ENCODE peak calls at places on chromosomes 1 and 21, in ten cellular contexts. I is mammary epithelial cell; V is activated CD8-positive, alpha-beta memory T cell treated with anti-CD3 and anti-CD28 coated beads for 48 hours; G is Calu3; Y is epithelial cell of prostate; K is posterior vena cava; H is activated T-cell treated with anti-CD3 and anti-CD28 coated beads, Interleukin-2, amount 50 U/mL, for 72 hours; F is omental fat pad; L is activated CD8-positive, alpha-beta T cell treated with anti-CD3 and anti-CD28 coated beads for 36 hours; B is GM19239. W is an unnamed sample.

GRCh38 chr1:6033986-6034749 is 11.5 kb upstream of the KCNAB2 start:
- DNase-seq in H (peak), V (no peak), G (peak), L (peak), I (peak), B (no peak), K (no peak), F (no peak), Y (no peak), W (peak)

GRCh38 chr1:32263744-32264143 is 12.7 kb downstream of the LCK start:
- DNase-seq in F (no peak), I (no peak), V (no peak), Y (no peak), L (peak), K (no peak), H (no peak), B (no peak), G (no peak), W (no peak)

GRCh38 chr21:16811011-16811410 is 701.8 kb upstream of the CXADR start:
- DNase-seq in G (no peak), B (no peak), I (no peak), F (no peak), H (no peak), Y (no peak), L (no peak), K (no peak), V (no peak), W (no peak)

GRCh38 chr1:92736395-92736794 is 48.5 kb downstream of the EVI5 start:
- DNase-seq in B (no peak), L (no peak), H (no peak), F (no peak), G (no peak), K (no peak), V (no peak), I (peak), Y (no peak), W (peak)

GRCh38 chr21:42463861-42464515 is 32.0 kb downstream of the RSPH1 start:
- DNase-seq in G (peak), K (no peak), F (no peak), H (peak), V (peak), I (peak), B (no peak), L (peak), Y (no peak), W (peak)

GRCh38 chr1:20578721-20579380 is 10.0 kb upstream of the CDA start:
- DNase-seq in Y (no peak), G (no peak), B (no peak), K (no peak), V (no peak), I (peak), F (no peak), L (no peak), H (no peak), W (no peak)

GRCh38 chr1:90721210-90722194 is 4.4 kb upstream of the BARHL2 start:
- DNase-seq in G (peak), K (peak), V (no peak), H (peak), I (peak), L (peak), Y (no peak), F (no peak), B (peak), W (peak)

GRCh38 chr1:110130989-110131388 is 18.7 kb downstream of the UBL4B start:
- DNase-seq in K (no peak), G (no peak), H (no peak), L (no peak), V (no peak), I (no peak), F (no peak), Y (no peak), B (no peak), W (no peak)

GRCh38 chr1:199978408-199978940 is 49.0 kb upstream of the NR5A2 start:
- DNase-seq in I (no peak), H (no peak), V (no peak), F (no peak), L (no peak), B (no peak), Y (no peak), G (no peak), K (no peak), W (peak)

GRCh38 chr1:209134001-209134400 is 449.5 kb upstream of the CAMK1G start:
- DNase-seq in L (no peak), H (no peak), G (no peak), I (no peak), Y (no peak), K (no peak), F (no peak), V (no peak), B (no peak), W (no peak)

GRCh38 chr1:167532964-167533824 is 14.9 kb upstream of the CD247 start:
- DNase-seq in G (no peak), H (no peak), V (no peak), I (no peak), K (no peak), F (no peak), B (no peak), Y (no peak), L (no peak), W (no peak)

GRCh38 chr1:61741682-61742619 is at the start of gene PATJ:
- DNase-seq in F (peak), H (peak), Y (peak), V (peak), I (peak), G (peak), L (peak), B (peak), K (peak), W (peak)

GRCh38 chr21:31132574-31133242 is 94.4 kb upstream of the KRTAP19-8 start:
- DNase-seq in F (no peak), K (no peak), Y (no peak), B (peak), L (peak), H (peak), G (no peak), I (no peak), V (peak), W (no peak)

GRCh38 chr1:19476440-19477190 is 8.7 kb downstream of the CAPZB start:
- DNase-seq in F (no peak), B (no peak), V (no peak), I (no peak), L (peak), G (no peak), K (peak), H (peak), Y (no peak), W (peak)

GRCh38 chr1:115642168-115643072 is 650 bp downstream of the VANGL1 start:
- DNase-seq in Y (no peak), I (peak), V (no peak), B (peak), K (no peak), G (peak), L (peak), H (peak), F (no peak), W (peak)

GRCh38 chr1:15943515-15944307 is 32.2 kb downstream of the ZBTB17 start:
- DNase-seq in I (no peak), Y (no peak), V (no peak), H (no peak), K (no peak), G (no peak), B (no peak), L (no peak), F (no peak), W (no peak)

GRCh38 chr1:235950318-235950717 is 83.6 kb upstream of the LYST start:
- DNase-seq in K (no peak), G (no peak), F (no peak), L (no peak), H (no peak), V (no peak), B (no peak), I (no peak), Y (no peak), W (no peak)

GRCh38 chr1:24410750-24411149 is 2.8 kb downstream of the STPG1 start:
- DNase-seq in L (no peak), I (no peak), H (no peak), V (no peak), G (no peak), Y (no peak), B (no peak), K (no peak), F (no peak), W (no peak)

GRCh38 chr1:61606448-61607312 is 118.3 kb downstream of the TM2D1 start:
- DNase-seq in F (no peak), I (peak), Y (peak), B (no peak), H (no peak), G (no peak), V (no peak), K (peak), L (no peak), W (peak)

GRCh38 chr1:182770193-182770592 is 19.4 kb upstream of the NPL start:
- DNase-seq in L (no peak), B (no peak), K (no peak), Y (no peak), F (no peak), V (no peak), G (no peak), H (no peak), I (no peak), W (no peak)

GRCh38 chr21:38165466-38166213 is 91.2 kb upstream of the KCNJ15 start:
- DNase-seq in K (no peak), I (no peak), H (no peak), Y (no peak), G (no peak), V (no peak), B (no peak), L (no peak), F (no peak), W (peak)

GRCh38 chr1:10686404-10687040 is 109.9 kb downstream of the CASZ1 start:
- DNase-seq in I (no peak), L (no peak), Y (no peak), V (no peak), G (peak), B (no peak), F (no peak), H (no peak), K (no peak), W (no peak)

GRCh38 chr1:86906419-86906818 is 7.5 kb downstream of the SELENOF start:
- DNase-seq in Y (no peak), B (no peak), I (no peak), H (no peak), V (no peak), F (no peak), L (no peak), K (no peak), G (no peak), W (no peak)

GRCh38 chr1:214707306-214708087 is 104.5 kb downstream of the CENPF start:
- DNase-seq in G (no peak), F (no peak), B (no peak), Y (no peak), K (no peak), V (no peak), I (no peak), L (no peak), H (no peak), W (no peak)

GRCh38 chr21:39052718-39053117 is 130.5 kb downstream of the PSMG1 start:
- DNase-seq in L (no peak), Y (no peak), B (no peak), K (no peak), H (no peak), I (no peak), V (no peak), F (no peak), G (no peak), W (no peak)

GRCh38 chr1:187509091-187509490 is 680.3 kb downstream of the PLA2G4A start:
- DNase-seq in B (no peak), I (no peak), G (no peak), F (no peak), H (no peak), L (no peak), Y (no peak), V (no peak), K (no peak), W (no peak)

GRCh38 chr1:36307601-36308330 is 1.6 kb downstream of the SH3D21 start:
- DNase-seq in F (no peak), H (no peak), G (no peak), B (no peak), K (no peak), L (no peak), I (no peak), V (no peak), Y (no peak), W (no peak)

GRCh38 chr1:226945106-226945857 is 5.2 kb downstream of the COQ8A start:
- DNase-seq in G (peak), L (no peak), F (no peak), V (no peak), K (no peak), I (no peak), Y (no peak), H (no peak), B (no peak), W (no peak)

GRCh38 chr1:204457665-204458064 is 36.9 kb downstream of the PIK3C2B start:
- DNase-seq in B (no peak), Y (no peak), H (no peak), I (no peak), L (no peak), V (no peak), K (peak), F (no peak), G (no peak), W (no peak)

GRCh38 chr1:109931189-109931672 is 20.6 kb downstream of the CSF1 start:
- DNase-seq in K (peak), G (peak), F (peak), V (no peak), L (no peak), I (no peak), H (no peak), B (no peak), Y (no peak), W (peak)

GRCh38 chr1:169925505-169926482 is 32.1 kb upstream of the SCYL3 start:
- DNase-seq in F (no peak), H (no peak), B (no peak), L (no peak), I (peak), Y (no peak), G (no peak), V (no peak), K (no peak), W (no peak)

W was measured in lung microvascular endothelial cell.